ENCODE peak calls at places on chromosomes 13 and 19, in four cellular contexts. H is HepG2, W is K562, C is GM12878. E is an unnamed sample.

GRCh38 chr13:97978661-97979450 is 25.4 kb downstream of the IPO5 start:
- DNase-seq in H (no peak), C (no peak), W (no peak), E (no peak)

GRCh38 chr13:46530084-46530935 is 22.7 kb upstream of the LRCH1 start:
- DNase-seq in H (no peak), C (no peak), W (no peak), E (no peak)

GRCh38 chr19:52981329-52981728 is 18.6 kb upstream of the ZNF816 start:
- DNase-seq in W (no peak), H (no peak), C (no peak), E (no peak)

GRCh38 chr13:50419466-50419865 is 404.2 kb downstream of the KCNRG start:
- DNase-seq in H (no peak), W (no peak), C (no peak), E (no peak)

GRCh38 chr19:7921955-7922840 is 2.1 kb downstream of the SNAPC2 start:
- DNase-seq in H (no peak), W (no peak), C (no peak), E (no peak)

GRCh38 chr13:66585669-66586203 is 644.4 kb downstream of the PCDH9 start:
- DNase-seq in W (no peak), C (no peak), H (no peak), E (no peak)

GRCh38 chr13:39952244-39953233 is 297.1 kb downstream of the COG6 start:
- DNase-seq in H (no peak), C (no peak), W (peak), E (no peak)

GRCh38 chr19:8397746-8398721 is 7.9 kb downstream of the RAB11B start:
- DNase-seq in H (no peak), W (no peak), C (no peak), E (no peak)

GRCh38 chr19:3363841-3364500 is 2.4 kb upstream of the NFIC start:
- DNase-seq in W (no peak), H (no peak), C (no peak), E (no peak)
- TF ChIP-seq TARDBP in W (no peak), H (no peak), C (no peak), E (no peak)

GRCh38 chr13:74774252-74774651 is 640.0 kb upstream of the KLF12 start:
- DNase-seq in H (no peak), W (no peak), C (no peak), E (no peak)
- TF ChIP-seq TARDBP in H (no peak), W (no peak), C (no peak), E (no peak)

GRCh38 chr13:99866781-99867180 is 104.8 kb downstream of the ZIC5 start:
- DNase-seq in C (no peak), W (no peak), H (no peak), E (no peak)
- TF ChIP-seq TARDBP in C (no peak), W (no peak), H (no peak), E (no peak)

DNA sequence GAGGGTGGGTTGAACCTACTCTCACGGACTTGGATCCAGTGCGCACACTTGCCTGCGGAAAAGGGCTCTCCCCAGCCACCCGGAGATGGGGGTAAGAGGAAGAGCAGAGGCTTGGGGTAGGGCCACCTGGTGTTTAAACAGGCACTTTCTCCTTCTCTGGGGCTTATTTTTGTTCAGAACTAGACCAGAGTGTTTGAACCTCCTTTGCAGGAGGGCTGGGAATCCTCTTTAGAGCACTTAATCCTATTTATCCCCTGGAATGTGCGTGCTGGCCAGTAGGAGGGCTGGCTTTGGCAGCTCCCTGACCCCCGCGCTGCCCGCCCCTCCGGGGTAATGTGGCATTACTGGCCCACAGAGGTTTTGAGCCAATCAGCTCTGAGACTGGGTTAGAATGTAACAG is 2.0 kb downstream of the RGS9BP start:
- DNase-seq in W (no peak), H (no peak), C (no peak), E (no peak)
- TF ChIP-seq TARDBP in W (no peak), H (no peak), C (no peak), E (no peak)

GRCh38 chr19:46717716-46718143 is 816 bp upstream of the PRKD2 start:
- DNase-seq in H (no peak), C (no peak), W (no peak), E (no peak)
- TF ChIP-seq TARDBP in H (no peak), C (no peak), W (no peak), E (no peak)